ENCODE peak calls at places on chromosome 3, in five cellular contexts. One of them, this sample, is unnamed.

GRCh38 chr3:101954946-101955345 is 105.6 kb downstream of the NFKBIZ start:
- DNase-seq in right cardiac atrium: no peak
- DNase-seq in HCT116: no peak
- DNase-seq in AG09309: no peak
- DNase-seq in fibroblast of mammary gland: no peak
- DNase-seq in this sample: no peak

GRCh38 chr3:14725564-14726420 is 50.9 kb downstream of the C3orf20 start:
- DNase-seq in right cardiac atrium: peak
- DNase-seq in AG09309: no peak
- DNase-seq in HCT116: no peak
- DNase-seq in fibroblast of mammary gland: peak
- DNase-seq in this sample: no peak

GRCh38 chr3:4776980-4777581 is 202.2 kb upstream of the BHLHE40 start:
- DNase-seq in right cardiac atrium: no peak
- DNase-seq in fibroblast of mammary gland: peak
- DNase-seq in HCT116: no peak
- DNase-seq in AG09309: peak
- DNase-seq in this sample: no peak

GRCh38 chr3:132682201-132682600 is 22.1 kb downstream of the UBA5 start:
- DNase-seq in fibroblast of mammary gland: peak
- DNase-seq in AG09309: no peak
- DNase-seq in HCT116: no peak
- DNase-seq in right cardiac atrium: no peak
- DNase-seq in this sample: no peak

GRCh38 chr3:47108546-47108945 is 55.4 kb downstream of the SETD2 start:
- DNase-seq in AG09309: no peak
- DNase-seq in right cardiac atrium: no peak
- DNase-seq in HCT116: no peak
- DNase-seq in fibroblast of mammary gland: no peak
- DNase-seq in this sample: peak

GRCh38 chr3:16286161-16286560 is 21.1 kb downstream of the OXNAD1 start:
- DNase-seq in fibroblast of mammary gland: no peak
- DNase-seq in right cardiac atrium: no peak
- DNase-seq in AG09309: no peak
- DNase-seq in HCT116: no peak
- DNase-seq in this sample: no peak

GRCh38 chr3:12253521-12253920 is 35.3 kb upstream of the PPARG start:
- DNase-seq in right cardiac atrium: no peak
- DNase-seq in fibroblast of mammary gland: no peak
- DNase-seq in HCT116: no peak
- DNase-seq in AG09309: no peak
- DNase-seq in this sample: no peak

GRCh38 chr3:59101091-59101738 is 51.4 kb upstream of the CFAP20DC start:
- DNase-seq in AG09309: peak
- DNase-seq in fibroblast of mammary gland: no peak
- DNase-seq in right cardiac atrium: no peak
- DNase-seq in HCT116: no peak
- DNase-seq in this sample: no peak

GRCh38 chr3:57026918-57027317 is 33.5 kb upstream of the SPATA12 start:
- DNase-seq in fibroblast of mammary gland: peak
- DNase-seq in right cardiac atrium: no peak
- DNase-seq in HCT116: no peak
- DNase-seq in AG09309: no peak
- DNase-seq in this sample: no peak

GRCh38 chr3:183527421-183527979 is 28.0 kb downstream of the KLHL6 start:
- DNase-seq in AG09309: no peak
- DNase-seq in fibroblast of mammary gland: no peak
- DNase-seq in HCT116: no peak
- DNase-seq in right cardiac atrium: no peak
- DNase-seq in this sample: no peak

GRCh38 chr3:99918720-99919119 is 101.1 kb downstream of the CMSS1 start:
- DNase-seq in AG09309: no peak
- DNase-seq in fibroblast of mammary gland: no peak
- DNase-seq in HCT116: no peak
- DNase-seq in right cardiac atrium: no peak
- DNase-seq in this sample: no peak

GRCh38 chr3:158091526-158091925 is 14.7 kb downstream of the SHOX2 start:
- DNase-seq in AG09309: no peak
- DNase-seq in fibroblast of mammary gland: peak
- DNase-seq in HCT116: no peak
- DNase-seq in right cardiac atrium: no peak
- DNase-seq in this sample: no peak

GRCh38 chr3:138137901-138138300 is 5.7 kb upstream of the A4GNT start:
- DNase-seq in right cardiac atrium: no peak
- DNase-seq in HCT116: no peak
- DNase-seq in AG09309: no peak
- DNase-seq in fibroblast of mammary gland: no peak
- DNase-seq in this sample: no peak

GRCh38 chr3:76122007-76122406 is 336.7 kb upstream of the ZNF717 start:
- DNase-seq in AG09309: no peak
- DNase-seq in fibroblast of mammary gland: peak
- DNase-seq in HCT116: no peak
- DNase-seq in right cardiac atrium: no peak
- DNase-seq in this sample: no peak

GRCh38 chr3:60114191-60114590 is 1064.4 kb upstream of the CFAP20DC start:
- DNase-seq in fibroblast of mammary gland: no peak
- DNase-seq in AG09309: no peak
- DNase-seq in HCT116: no peak
- DNase-seq in right cardiac atrium: no peak
- DNase-seq in this sample: no peak

GRCh38 chr3:159356606-159357005 is 554.8 kb downstream of the MFSD1 start:
- DNase-seq in HCT116: no peak
- DNase-seq in right cardiac atrium: no peak
- DNase-seq in AG09309: no peak
- DNase-seq in fibroblast of mammary gland: no peak
- DNase-seq in this sample: no peak

GRCh38 chr3:194051554-194052175 is 84.3 kb upstream of the HES1 start:
- DNase-seq in AG09309: no peak
- DNase-seq in HCT116: no peak
- DNase-seq in fibroblast of mammary gland: no peak
- DNase-seq in right cardiac atrium: no peak
- DNase-seq in this sample: no peak

GRCh38 chr3:45499529-45499928 is 95.0 kb upstream of the LIMD1 start:
- DNase-seq in right cardiac atrium: no peak
- DNase-seq in HCT116: peak
- DNase-seq in fibroblast of mammary gland: peak
- DNase-seq in AG09309: peak
- DNase-seq in this sample: peak

GRCh38 chr3:189652042-189652441 is 20.9 kb downstream of the TP63 start:
- DNase-seq in AG09309: no peak
- DNase-seq in fibroblast of mammary gland: peak
- DNase-seq in HCT116: peak
- DNase-seq in right cardiac atrium: no peak
- DNase-seq in this sample: no peak

GRCh38 chr3:56800373-56801150 is 1.2 kb downstream of the ARHGEF3 start:
- DNase-seq in HCT116: no peak
- DNase-seq in fibroblast of mammary gland: no peak
- DNase-seq in right cardiac atrium: peak
- DNase-seq in AG09309: no peak
- DNase-seq in this sample: no peak

GRCh38 chr3:66938338-66938963 is 59.7 kb upstream of the KBTBD8 start:
- DNase-seq in HCT116: peak
- DNase-seq in right cardiac atrium: no peak
- DNase-seq in AG09309: peak
- DNase-seq in fibroblast of mammary gland: peak
- DNase-seq in this sample: peak

GRCh38 chr3:106299300-106300098 is 430.7 kb upstream of the CBLB start:
- DNase-seq in AG09309: peak
- DNase-seq in HCT116: no peak
- DNase-seq in fibroblast of mammary gland: peak
- DNase-seq in right cardiac atrium: no peak
- DNase-seq in this sample: no peak

GRCh38 chr3:64150527-64151238 is 74.6 kb downstream of the PRICKLE2 start:
- DNase-seq in AG09309: peak
- DNase-seq in right cardiac atrium: peak
- DNase-seq in HCT116: no peak
- DNase-seq in fibroblast of mammary gland: peak
- DNase-seq in this sample: peak

GRCh38 chr3:195253981-195254432 is 17.0 kb downstream of the XXYLT1 start:
- DNase-seq in HCT116: no peak
- DNase-seq in right cardiac atrium: peak
- DNase-seq in fibroblast of mammary gland: no peak
- DNase-seq in AG09309: no peak
- DNase-seq in this sample: no peak

GRCh38 chr3:129502641-129503386 is 25.6 kb upstream of the RHO start:
- DNase-seq in fibroblast of mammary gland: no peak
- DNase-seq in HCT116: no peak
- DNase-seq in AG09309: no peak
- DNase-seq in right cardiac atrium: peak
- DNase-seq in this sample: no peak

GRCh38 chr3:57967590-57967989 is 40.6 kb upstream of the FLNB start:
- DNase-seq in HCT116: no peak
- DNase-seq in fibroblast of mammary gland: no peak
- DNase-seq in right cardiac atrium: peak
- DNase-seq in AG09309: no peak
- DNase-seq in this sample: no peak

GRCh38 chr3:55491296-55491816 is 4.2 kb upstream of the WNT5A start:
- DNase-seq in HCT116: no peak
- DNase-seq in fibroblast of mammary gland: peak
- DNase-seq in right cardiac atrium: no peak
- DNase-seq in AG09309: peak
- DNase-seq in this sample: peak

GRCh38 chr3:32118215-32118614 is 11.8 kb downstream of the GPD1L start:
- DNase-seq in fibroblast of mammary gland: no peak
- DNase-seq in right cardiac atrium: no peak
- DNase-seq in AG09309: no peak
- DNase-seq in HCT116: no peak
- DNase-seq in this sample: no peak

GRCh38 chr3:115512565-115513410 is 110.5 kb upstream of the GAP43 start:
- DNase-seq in right cardiac atrium: peak
- DNase-seq in HCT116: no peak
- DNase-seq in AG09309: no peak
- DNase-seq in fibroblast of mammary gland: peak
- DNase-seq in this sample: no peak
- H3K4me3 ChIP-seq in right cardiac atrium: peak
- H3K4me3 ChIP-seq in HCT116: no peak
- H3K4me3 ChIP-seq in AG09309: peak
- H3K4me3 ChIP-seq in fibroblast of mammary gland: peak
- H3K4me3 ChIP-seq in this sample: peak

GRCh38 chr3:39180183-39180545 is 12.2 kb downstream of the XIRP1 start:
- DNase-seq in fibroblast of mammary gland: no peak
- DNase-seq in AG09309: no peak
- DNase-seq in right cardiac atrium: no peak
- DNase-seq in HCT116: no peak
- DNase-seq in this sample: no peak

GRCh38 chr3:39178553-39178952 is 13.8 kb downstream of the XIRP1 start:
- DNase-seq in AG09309: no peak
- DNase-seq in HCT116: no peak
- DNase-seq in right cardiac atrium: no peak
- DNase-seq in fibroblast of mammary gland: peak
- DNase-seq in this sample: no peak

GRCh38 chr3:39180546-39181346 is 11.6 kb downstream of the XIRP1 start:
- DNase-seq in AG09309: no peak
- DNase-seq in fibroblast of mammary gland: peak
- DNase-seq in HCT116: peak
- DNase-seq in right cardiac atrium: peak
- DNase-seq in this sample: peak

GRCh38 chr3:39176025-39176714 is 16.2 kb downstream of the XIRP1 start:
- DNase-seq in AG09309: no peak
- DNase-seq in fibroblast of mammary gland: no peak
- DNase-seq in HCT116: no peak
- DNase-seq in right cardiac atrium: no peak
- DNase-seq in this sample: no peak

GRCh38 chr3:39177708-39178332 is 14.6 kb downstream of the XIRP1 start:
- DNase-seq in AG09309: peak
- DNase-seq in right cardiac atrium: peak
- DNase-seq in fibroblast of mammary gland: peak
- DNase-seq in HCT116: peak
- DNase-seq in this sample: peak
- H3K4me3 ChIP-seq in AG09309: peak
- H3K4me3 ChIP-seq in right cardiac atrium: peak
- H3K4me3 ChIP-seq in fibroblast of mammary gland: peak
- H3K4me3 ChIP-seq in HCT116: peak
- H3K4me3 ChIP-seq in this sample: peak

DNA sequence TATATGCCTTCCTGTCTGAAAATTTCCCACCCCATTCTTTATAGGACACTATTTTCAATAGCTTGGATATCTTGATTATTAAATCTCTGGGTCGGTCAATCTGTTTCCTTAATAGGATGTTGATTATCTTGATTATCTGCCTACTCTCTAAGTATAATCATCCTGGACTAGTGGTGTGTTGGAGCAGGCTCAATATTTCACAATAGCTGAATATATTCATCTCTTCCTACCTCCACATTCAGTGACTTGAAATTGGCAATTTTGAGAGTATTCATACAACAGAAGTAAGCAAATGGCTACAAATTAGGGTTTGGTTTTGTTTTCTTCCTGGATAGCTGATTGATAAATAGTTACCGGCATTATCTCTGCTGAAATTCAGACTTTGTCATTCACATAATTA is 1162.6 kb downstream of the ROBO1 start:
- DNase-seq in fibroblast of mammary gland: peak
- DNase-seq in right cardiac atrium: no peak
- DNase-seq in HCT116: no peak
- DNase-seq in AG09309: no peak
- DNase-seq in this sample: no peak
- H3K4me3 ChIP-seq in fibroblast of mammary gland: no peak
- H3K4me3 ChIP-seq in right cardiac atrium: no peak
- H3K4me3 ChIP-seq in HCT116: no peak
- H3K4me3 ChIP-seq in AG09309: no peak
- H3K4me3 ChIP-seq in this sample: no peak

GRCh38 chr3:122515020-122515468 is 305 bp upstream of the KPNA1 start:
- DNase-seq in right cardiac atrium: no peak
- DNase-seq in fibroblast of mammary gland: no peak
- DNase-seq in HCT116: no peak
- DNase-seq in AG09309: no peak
- DNase-seq in this sample: no peak
- H3K4me3 ChIP-seq in right cardiac atrium: peak
- H3K4me3 ChIP-seq in fibroblast of mammary gland: peak
- H3K4me3 ChIP-seq in HCT116: peak
- H3K4me3 ChIP-seq in AG09309: peak
- H3K4me3 ChIP-seq in this sample: peak